ENCODE peak calls at places on chromosomes 11 and 22, in six cellular contexts. J is NCI-H345; Y is M059J; O is activated CD4-positive, alpha-beta T cell treated with anti-CD3 and anti-CD28 coated beads for 36 hours; U is HS-27A; E is amygdala. T is an unnamed sample.

GRCh38 chr22:37207981-37208380 is 4.3 kb downstream of the SSTR3 start:
- DNase-seq in E (no peak), Y (no peak), O (peak), U (no peak), J (no peak), T (no peak)

GRCh38 chr22:20953668-20954500 is 13.2 kb upstream of the AIFM3 start:
- DNase-seq in O (no peak), J (no peak), E (no peak), U (no peak), Y (no peak), T (no peak)

GRCh38 chr11:35814026-35814425 is 129.8 kb upstream of the LDLRAD3 start:
- DNase-seq in Y (no peak), U (no peak), E (no peak), O (no peak), J (no peak), T (no peak)

GRCh38 chr11:132126973-132127900 is 756.8 kb downstream of the NTM start:
- DNase-seq in U (peak), J (peak), Y (peak), O (no peak), E (peak), T (peak)

GRCh38 chr11:43067681-43068080 is 244.1 kb upstream of the API5 start:
- DNase-seq in O (no peak), Y (peak), E (no peak), J (no peak), U (no peak), T (no peak)

GRCh38 chr11:84260862-84261261 is 974.7 kb upstream of the CCDC90B start:
- DNase-seq in J (no peak), E (no peak), O (no peak), Y (no peak), U (no peak), T (no peak)

GRCh38 chr11:88051386-88051785 is 123.9 kb downstream of the RAB38 start:
- DNase-seq in U (no peak), Y (peak), J (no peak), E (no peak), O (no peak), T (no peak)

GRCh38 chr11:112025682-112026081 is 474 bp downstream of the DLAT start:
- DNase-seq in U (no peak), Y (peak), E (no peak), O (no peak), J (peak), T (no peak)

GRCh38 chr11:58043379-58043778 is 12.6 kb downstream of the OR6Q1 start:
- DNase-seq in U (no peak), O (no peak), J (no peak), E (no peak), Y (no peak), T (no peak)

GRCh38 chr11:32154275-32154674 is 63.4 kb downstream of the RCN1 start:
- DNase-seq in U (peak), Y (peak), J (no peak), E (no peak), O (no peak), T (peak)

GRCh38 chr22:46145361-46145851 is 4.9 kb upstream of the PPARA start:
- DNase-seq in J (no peak), Y (no peak), E (no peak), U (no peak), O (no peak), T (no peak)

GRCh38 chr11:2930705-2931415 is 1.6 kb upstream of the PHLDA2 start:
- DNase-seq in U (no peak), O (peak), Y (peak), J (peak), E (no peak), T (peak)

GRCh38 chr22:45881524-45881875 is 95.5 kb downstream of the WNT7B start:
- DNase-seq in Y (no peak), E (no peak), O (peak), U (no peak), J (no peak), T (no peak)